ENCODE peak calls at places on chromosomes 3 and 15, in six cellular contexts. S is stomach, R is A549, F is uterus, O is IMR-90, J is fibroblast of lung. Y is an unnamed sample.

GRCh38 chr3:42036483-42036823 is 54.7 kb upstream of the TRAK1 start:
- DNase-seq in O (peak), F (peak), J (peak), S (no peak), R (peak), Y (peak)

GRCh38 chr3:174132421-174133042 is 726.6 kb upstream of the NAALADL2 start:
- DNase-seq in F (no peak), O (peak), J (no peak), R (no peak), S (no peak), Y (no peak)

GRCh38 chr3:42101481-42101880 is 10.3 kb downstream of the TRAK1 start:
- DNase-seq in F (no peak), R (no peak), J (peak), S (no peak), O (no peak), Y (peak)

GRCh38 chr3:169266986-169267385 is 396.5 kb downstream of the MECOM start:
- DNase-seq in O (no peak), J (no peak), R (no peak), S (no peak), F (no peak), Y (no peak)

GRCh38 chr3:59573911-59574310 is 524.1 kb upstream of the CFAP20DC start:
- DNase-seq in F (peak), R (no peak), J (peak), S (no peak), O (peak), Y (peak)

GRCh38 chr15:87740655-87741344 is 515.7 kb downstream of the NTRK3 start:
- DNase-seq in S (no peak), F (no peak), R (no peak), J (no peak), O (no peak), Y (no peak)

GRCh38 chr3:39329493-39329892 is at the start of gene CCR8:
- DNase-seq in J (no peak), F (no peak), O (no peak), R (no peak), S (no peak), Y (no peak)

GRCh38 chr3:50345586-50345985 is at the start of gene ZMYND10:
- DNase-seq in O (peak), F (peak), S (peak), R (peak), J (peak), Y (peak)

GRCh38 chr3:132730891-132731580 is 8.8 kb upstream of the NPHP3 start:
- DNase-seq in J (peak), F (no peak), O (peak), R (peak), S (no peak), Y (peak)

GRCh38 chr15:92924216-92924615 is 24.1 kb downstream of the CHD2 start:
- DNase-seq in F (no peak), R (no peak), J (no peak), S (no peak), O (no peak), Y (no peak)

GRCh38 chr15:82810863-82811421 is 1.5 kb downstream of the WHAMM start:
- DNase-seq in J (no peak), S (no peak), R (no peak), F (no peak), O (no peak), Y (no peak)

GRCh38 chr15:74011610-74012009 is 17.1 kb downstream of the PML start:
- DNase-seq in J (peak), F (peak), O (peak), S (peak), R (no peak), Y (peak)
- H3K4me3 ChIP-seq in J (no peak), F (no peak), O (no peak), S (no peak), R (no peak), Y (no peak)

GRCh38 chr3:141370065-141370533 is 1.8 kb downstream of the ZBTB38 start:
- DNase-seq in F (peak), R (peak), J (peak), S (peak), O (peak), Y (peak)
- TF ChIP-seq CTCF in F (peak), R (no peak), J (peak), S (no peak), O (peak), Y (peak)

DNA sequence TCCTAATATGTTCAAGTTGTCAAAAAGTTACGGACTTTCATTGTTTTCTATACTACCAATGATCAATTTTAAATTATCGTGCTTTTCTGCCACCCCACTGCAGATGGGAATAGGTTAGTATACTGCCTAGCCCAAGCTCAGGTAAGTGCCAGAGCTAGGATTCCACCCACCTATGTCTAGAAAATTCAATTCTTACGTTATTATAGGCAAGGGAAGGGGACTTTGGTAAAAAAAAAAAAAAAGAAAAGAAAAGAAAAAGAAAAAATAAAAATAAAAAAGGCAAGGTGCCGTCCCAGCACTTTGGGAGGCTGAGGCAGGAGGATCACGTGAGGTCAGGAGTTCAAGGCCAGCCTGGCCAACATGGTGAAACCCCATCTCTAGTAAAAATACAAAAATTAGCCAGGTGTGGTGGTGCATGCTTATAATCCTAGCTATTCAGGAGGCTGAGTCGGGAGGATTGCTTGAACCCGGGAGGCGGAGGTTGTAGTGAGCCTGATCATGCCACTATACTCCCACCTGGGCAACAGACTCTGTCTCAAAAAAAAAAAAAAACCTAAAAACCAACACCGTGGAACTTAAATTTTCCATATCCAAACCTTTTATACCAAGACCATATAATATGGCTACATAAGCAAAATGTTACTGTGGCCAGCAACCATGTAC is 1.3 kb downstream of the RPL22L1 start:
- DNase-seq in R (no peak), S (no peak), J (no peak), O (no peak), F (no peak), Y (no peak)
- H3K4me3 ChIP-seq in R (peak), S (peak), J (peak), O (peak), F (peak), Y (peak)

DNA sequence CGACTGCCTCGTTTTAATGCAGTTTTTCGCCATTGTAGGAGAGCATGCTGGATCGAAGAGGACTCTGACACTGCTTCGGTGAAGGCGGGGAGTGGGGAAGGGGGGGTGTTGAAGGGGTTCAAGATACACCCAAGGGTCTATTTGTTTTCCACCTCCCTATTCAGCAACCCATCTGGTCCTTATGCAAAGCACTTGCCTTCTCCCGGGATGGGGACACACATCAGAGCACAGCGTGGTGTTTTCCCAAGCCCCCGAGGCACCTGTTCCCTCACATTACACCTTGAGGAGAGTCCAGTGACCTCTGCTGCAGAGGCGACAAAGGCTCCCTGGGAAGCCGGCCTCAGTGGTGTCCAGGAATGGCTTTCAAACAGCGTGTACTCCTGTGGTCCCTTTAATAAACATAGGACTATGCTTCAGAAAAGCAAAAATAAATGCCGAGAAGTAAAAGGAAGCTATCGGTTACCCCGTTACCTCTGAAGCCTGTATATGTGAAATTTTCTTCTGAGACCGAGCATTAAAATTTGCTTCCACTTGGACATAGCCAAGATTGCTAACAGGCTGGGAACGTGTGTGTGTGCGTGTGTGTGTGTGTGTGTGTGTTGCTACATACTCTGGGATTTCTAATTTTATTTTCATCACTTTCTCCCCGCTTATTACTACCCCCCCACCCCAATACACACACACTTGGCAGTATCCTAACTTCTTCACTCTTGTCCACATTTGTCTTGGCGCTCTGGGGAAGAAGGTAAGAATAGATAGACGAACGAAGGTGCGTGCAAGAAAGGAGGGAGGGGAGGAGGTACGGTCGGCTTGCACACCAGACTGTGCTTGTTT is 53.2 kb downstream of the CCDC54 start:
- DNase-seq in O (peak), S (no peak), R (no peak), J (peak), F (peak), Y (peak)
- TF ChIP-seq CTCF in O (no peak), S (no peak), R (no peak), J (no peak), F (no peak), Y (no peak)

DNA sequence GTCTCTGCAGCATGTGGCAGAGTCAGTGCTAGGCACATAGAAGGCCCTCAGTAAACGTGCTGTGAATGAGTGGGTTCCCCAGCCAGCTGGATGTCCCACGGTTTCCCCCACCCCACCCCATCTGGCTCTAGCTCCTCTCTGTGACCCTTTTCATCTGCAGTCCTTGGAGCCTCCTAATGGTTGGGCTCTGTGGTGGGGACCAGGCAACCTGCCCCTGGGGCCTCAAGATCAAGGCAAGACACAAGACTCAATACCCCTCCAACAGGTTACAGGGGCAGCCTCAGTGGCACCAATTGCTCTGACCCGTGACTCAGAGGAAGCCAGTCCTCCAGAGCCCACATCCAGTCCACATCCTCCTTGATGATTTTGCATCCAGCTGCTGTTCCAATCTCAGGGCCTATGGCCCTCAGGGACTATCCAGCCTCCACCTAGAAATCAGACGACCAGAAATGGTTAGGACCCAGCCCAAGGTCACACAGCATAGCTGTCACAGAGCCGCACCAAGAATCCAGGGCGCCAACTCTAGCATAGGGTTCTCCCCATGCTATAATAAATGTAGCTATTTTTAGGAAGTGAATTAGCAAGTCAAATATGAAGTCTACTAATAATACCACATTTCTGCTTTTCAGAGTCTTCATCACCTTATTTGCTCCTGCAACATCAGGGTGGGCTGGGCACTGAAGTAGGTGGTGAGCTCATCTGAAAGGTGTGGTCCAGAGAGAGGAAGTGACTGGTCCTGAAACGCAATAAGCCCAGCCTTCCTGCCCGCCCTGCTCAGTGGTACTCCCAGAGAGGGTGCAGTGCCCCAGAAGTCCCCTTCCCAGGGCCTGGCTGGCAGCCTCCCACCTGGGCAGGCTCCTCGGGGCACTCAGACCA is 17.4 kb upstream of the CYP11A1 start:
- DNase-seq in F (no peak), J (no peak), S (peak), R (no peak), O (no peak), Y (peak)
- H3K4me3 ChIP-seq in F (no peak), J (no peak), S (no peak), R (no peak), O (no peak), Y (no peak)

GRCh38 chr3:104214937-104215336 is 1151.8 kb upstream of the ALCAM start:
- DNase-seq in S (no peak), J (no peak), O (no peak), F (no peak), R (no peak), Y (no peak)

DNA sequence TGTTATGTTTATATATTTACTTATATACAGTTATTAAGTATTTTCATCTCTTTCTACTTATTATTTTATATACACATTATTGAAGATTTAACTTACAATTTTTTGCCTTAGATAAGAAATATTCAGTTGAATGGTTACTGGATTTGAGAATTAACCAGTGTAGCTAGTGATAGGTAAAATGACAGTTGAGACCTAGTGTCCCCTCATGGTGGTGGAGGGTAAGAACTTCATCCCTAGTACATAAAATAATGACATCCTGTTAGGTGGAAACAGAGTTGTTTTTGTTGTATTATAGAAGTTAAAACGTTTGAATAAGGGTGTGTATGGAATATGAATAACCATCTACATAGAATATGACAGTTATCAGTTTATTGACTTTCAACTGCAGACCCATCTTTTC is 1152.4 kb upstream of the ALCAM start:
- DNase-seq in F (no peak), O (no peak), S (no peak), J (no peak), R (no peak), Y (no peak)
- TF ChIP-seq CTCF in F (no peak), O (no peak), S (no peak), J (no peak), R (no peak), Y (no peak)